ENCODE peak calls at places on chromosome 1, in four cellular contexts. C is AG04450, R is fibroblast of mammary gland, E is activated gamma-delta T cell. V is an unnamed sample.

GRCh38 chr1:230281531-230281930 is 144.6 kb downstream of the PGBD5 start:
- DNase-seq in C (no peak), R (no peak), E (no peak), V (no peak)

GRCh38 chr1:150161747-150162581 is 12.2 kb downstream of the PLEKHO1 start:
- DNase-seq in C (no peak), R (peak), E (no peak), V (no peak)

GRCh38 chr1:172397221-172397620 is 23.3 kb upstream of the C1orf105 start:
- DNase-seq in C (no peak), R (peak), E (no peak), V (no peak)

GRCh38 chr1:163876546-163876945 is 554.8 kb downstream of the NUF2 start:
- DNase-seq in C (no peak), R (no peak), E (no peak), V (no peak)

GRCh38 chr1:219757890-219758289 is 145.0 kb upstream of the ZC3H11B start:
- DNase-seq in C (no peak), R (peak), E (no peak), V (no peak)

GRCh38 chr1:112618721-112619517 is at the start of gene ST7L:
- DNase-seq in C (peak), R (peak), E (peak), V (peak)

GRCh38 chr1:39672551-39672947 is 642 bp upstream of the NT5C1A start:
- DNase-seq in C (no peak), R (no peak), E (no peak), V (no peak)

GRCh38 chr1:19088717-19089442 is 121.2 kb downstream of the UBR4 start:
- DNase-seq in C (no peak), R (no peak), E (no peak), V (no peak)